ENCODE peak calls at places on chromosomes 1 and 21, in four cellular contexts. O is fibroblast of lung; I is activated CD8-positive, alpha-beta memory T cell treated with anti-CD3 and anti-CD28 coated beads, Interleukin-2, amount 10 ng/mL, durations not matched to agents 7 days and 5 days; Z is PC-3. J is an unnamed sample.

GRCh38 chr1:111604931-111605330 is 14.7 kb upstream of the RAP1A start:
- DNase-seq in Z (peak), O (peak), I (no peak), J (no peak)

GRCh38 chr1:171221665-171222591 is 26.4 kb upstream of the FMO1 start:
- DNase-seq in O (peak), I (no peak), Z (peak), J (no peak)

GRCh38 chr1:118987431-118988185 is 535 bp downstream of the TBX15 start:
- DNase-seq in Z (no peak), I (no peak), O (no peak), J (peak)

GRCh38 chr1:177068011-177068410 is 96.5 kb downstream of the ASTN1 start:
- DNase-seq in O (no peak), Z (no peak), I (no peak), J (no peak)

GRCh38 chr21:28537371-28538079 is 455.2 kb downstream of the LTN1 start:
- DNase-seq in I (no peak), O (peak), Z (peak), J (no peak)

GRCh38 chr21:46033410-46034404 is 52.1 kb downstream of the COL6A1 start:
- DNase-seq in Z (peak), O (peak), I (no peak), J (no peak)

GRCh38 chr1:107662976-107663375 is 302.0 kb downstream of the VAV3 start:
- DNase-seq in I (no peak), Z (no peak), O (no peak), J (no peak)

GRCh38 chr1:154405762-154406571 is 824 bp downstream of the IL6R start:
- DNase-seq in I (peak), Z (peak), O (peak), J (no peak)

GRCh38 chr21:22609802-22610201 is 1611.6 kb downstream of the NCAM2 start:
- DNase-seq in O (no peak), Z (no peak), I (no peak), J (no peak)

GRCh38 chr1:26626994-26627393 is 68.8 kb upstream of the ARID1A start:
- DNase-seq in O (peak), I (no peak), Z (no peak), J (no peak)

GRCh38 chr1:241447056-241447649 is 72.4 kb downstream of the FH start:
- DNase-seq in Z (peak), I (no peak), O (peak), J (no peak)

GRCh38 chr1:239931341-239931740 is 160.3 kb upstream of the FMN2 start:
- DNase-seq in O (no peak), I (no peak), Z (no peak), J (no peak)

GRCh38 chr21:36150192-36150711 is 6.4 kb upstream of the DOP1B start:
- DNase-seq in Z (no peak), O (peak), I (no peak), J (peak)

GRCh38 chr1:108149796-108150467 is 50.2 kb downstream of the SLC25A24 start:
- DNase-seq in O (no peak), I (no peak), Z (no peak), J (no peak)

GRCh38 chr1:58983159-58983558 is 199.3 kb upstream of the JUN start:
- DNase-seq in I (no peak), Z (no peak), O (no peak), J (no peak)

GRCh38 chr1:44594871-44595735 is 79.2 kb downstream of the TMEM53 start:
- DNase-seq in Z (peak), I (peak), O (peak), J (peak)

GRCh38 chr1:41578712-41579335 is 94.3 kb upstream of the EDN2 start:
- DNase-seq in Z (peak), I (no peak), O (peak), J (no peak)

GRCh38 chr1:181482521-181483083 is 715 bp upstream of the CACNA1E start:
- DNase-seq in Z (no peak), O (no peak), I (peak), J (peak)

GRCh38 chr1:244918422-244919319 is 54.3 kb upstream of the HNRNPU start:
- DNase-seq in O (no peak), Z (peak), I (peak), J (peak)

GRCh38 chr1:107139833-107140702 is 771 bp upstream of the NTNG1 start:
- DNase-seq in O (peak), Z (peak), I (peak), J (peak)

GRCh38 chr21:45076245-45076661 is 1.9 kb downstream of the ADARB1 start:
- DNase-seq in I (no peak), O (no peak), Z (peak), J (no peak)

GRCh38 chr21:25850126-25850831 is 115.5 kb downstream of the GABPA start:
- DNase-seq in Z (no peak), O (no peak), I (no peak), J (no peak)

GRCh38 chr1:206049293-206049692 is 3.7 kb upstream of the RHEX start:
- DNase-seq in O (no peak), Z (no peak), I (no peak), J (peak)

GRCh38 chr1:21590116-21590905 is 78.8 kb downstream of the RAP1GAP start:
- DNase-seq in Z (no peak), O (no peak), I (no peak), J (no peak)

GRCh38 chr1:206606867-206607266 is 5.4 kb downstream of the EIF2D start:
- DNase-seq in I (peak), Z (peak), O (no peak), J (no peak)

GRCh38 chr1:6275826-6276764 is 15.2 kb upstream of the GPR153 start:
- DNase-seq in Z (no peak), O (peak), I (no peak), J (no peak)

GRCh38 chr1:79811173-79811572 is 804.6 kb upstream of the ADGRL4 start:
- DNase-seq in I (no peak), O (peak), Z (peak), J (no peak)

J was measured in GM10248.